ENCODE peak calls at places on chromosomes 13 and 19, in five cellular contexts. G, H, W, O and N are unnamed samples.

GRCh38 chr19:29605653-29606419 is at the start of gene POP4:
- DNase-seq in H (peak), W (peak), O (peak), G (peak), N (peak)

GRCh38 chr19:28667348-28667977 is 545.5 kb downstream of the UQCRFS1 start:
- DNase-seq in O (no peak), W (no peak), G (no peak), H (no peak), N (no peak)

GRCh38 chr13:24922390-24923304 is 158.7 kb downstream of the RNF17 start:
- DNase-seq in H (peak), O (peak), G (peak), W (peak), N (peak)

GRCh38 chr13:95243207-95243606 is 58.0 kb downstream of the ABCC4 start:
- DNase-seq in W (no peak), O (no peak), H (no peak), G (no peak), N (peak)

GRCh38 chr13:91704398-91704797 is 306.0 kb downstream of the GPC5 start:
- DNase-seq in H (no peak), W (no peak), O (no peak), G (no peak), N (no peak)

GRCh38 chr19:35673121-35673804 is 6.9 kb downstream of the UPK1A start:
- DNase-seq in W (peak), O (peak), H (no peak), G (no peak), N (peak)

GRCh38 chr13:41563501-41564001 is 106.2 kb downstream of the RGCC start:
- DNase-seq in H (no peak), G (no peak), O (no peak), W (no peak), N (no peak)

GRCh38 chr19:4640247-4641000 is 1.1 kb downstream of the TNFAIP8L1 start:
- DNase-seq in W (no peak), O (no peak), G (no peak), H (no peak), N (no peak)

GRCh38 chr19:56639217-56639616 is 3.7 kb upstream of the SMIM17 start:
- DNase-seq in H (no peak), W (no peak), O (no peak), G (no peak), N (peak)

GRCh38 chr19:49333426-49334288 is 1.5 kb upstream of the CD37 start:
- DNase-seq in O (no peak), G (no peak), H (peak), W (no peak), N (no peak)

GRCh38 chr13:44768775-44769578 is 192.8 kb upstream of the TSC22D1 start:
- DNase-seq in O (no peak), W (no peak), H (no peak), G (no peak), N (no peak)

GRCh38 chr19:942133-942645 is 16.4 kb downstream of the ARID3A start:
- DNase-seq in O (no peak), H (no peak), G (no peak), W (no peak), N (no peak)

GRCh38 chr19:939922-940321 is 14.1 kb downstream of the ARID3A start:
- DNase-seq in O (no peak), H (no peak), W (no peak), G (no peak), N (no peak)

GRCh38 chr19:941292-942132 is 15.7 kb downstream of the ARID3A start:
- DNase-seq in G (no peak), W (no peak), H (no peak), O (no peak), N (no peak)

GRCh38 chr19:939439-939838 is 13.6 kb downstream of the ARID3A start:
- DNase-seq in O (no peak), W (no peak), G (no peak), H (no peak), N (no peak)

GRCh38 chr19:940591-941291 is 14.9 kb downstream of the ARID3A start:
- DNase-seq in O (peak), H (peak), G (peak), W (peak), N (no peak)
- TF ChIP-seq POLR2A in O (no peak), H (no peak), G (peak), W (no peak), N (peak)

DNA sequence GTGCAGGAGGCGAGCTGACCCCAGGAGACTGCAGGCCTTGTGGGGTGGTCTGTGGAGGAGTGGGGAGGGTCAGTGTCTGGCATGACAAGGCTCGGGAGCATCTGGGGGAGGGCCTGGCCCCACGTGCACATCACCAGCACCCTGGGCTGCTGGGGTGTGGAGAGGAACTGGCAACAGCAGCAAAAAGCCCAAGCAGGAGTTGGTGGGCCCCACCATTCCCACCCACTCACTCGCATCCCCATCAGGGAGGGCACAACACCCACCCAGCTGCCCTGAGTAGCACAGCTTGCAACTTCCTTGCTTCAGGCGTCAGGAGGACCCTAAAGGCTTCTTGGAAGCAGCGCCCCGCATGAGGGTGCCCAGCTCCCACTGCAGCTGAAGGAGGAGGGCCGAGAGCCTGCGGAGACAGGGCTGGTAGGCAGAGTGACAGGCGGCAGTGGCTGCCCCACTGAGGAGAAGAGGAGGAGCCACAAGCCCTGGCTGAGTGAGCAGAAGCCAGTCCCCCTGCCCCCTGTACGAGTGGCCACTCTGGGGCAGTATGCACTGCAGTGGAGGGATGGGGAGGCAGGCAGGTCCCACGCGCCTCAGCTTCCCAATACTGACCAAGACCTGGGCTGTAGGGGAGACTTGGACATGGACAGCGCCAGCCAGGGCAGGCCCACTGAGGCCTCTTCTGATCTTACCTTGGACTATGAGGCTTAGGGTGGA is 26.5 kb downstream of the ELL start:
- DNase-seq in H (no peak), W (no peak), O (no peak), G (no peak), N (no peak)
- TF ChIP-seq POLR2A in H (no peak), W (no peak), O (no peak), G (no peak), N (no peak)

DNA sequence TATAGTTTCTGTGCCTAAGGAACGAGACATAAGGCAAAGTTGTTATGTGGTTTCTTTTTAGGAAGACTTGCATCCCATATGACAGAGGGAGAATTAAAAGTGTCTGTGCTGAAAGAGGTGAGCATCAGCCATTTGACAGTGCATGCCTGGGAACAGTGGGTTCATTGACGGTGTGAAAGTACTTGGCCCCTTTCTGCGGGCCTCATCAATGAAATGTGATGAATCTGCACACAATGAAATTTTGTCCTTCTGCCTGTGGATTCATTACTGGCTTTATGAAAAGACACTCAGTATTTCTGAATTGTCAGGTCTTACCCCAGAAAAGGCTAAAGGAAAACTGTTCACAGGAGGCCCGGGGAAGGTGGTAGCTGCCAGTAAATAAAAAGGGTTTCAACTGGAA is 295.8 kb downstream of the FOXO1 start:
- DNase-seq in H (no peak), G (no peak), W (no peak), O (no peak), N (no peak)
- TF ChIP-seq POLR2A in H (no peak), G (no peak), W (no peak), O (no peak), N (no peak)

GRCh38 chr19:38843175-38843758 is 6.5 kb downstream of the HNRNPL start:
- DNase-seq in W (no peak), H (no peak), O (no peak), G (no peak), N (no peak)

GRCh38 chr19:38844093-38844686 is 5.6 kb downstream of the HNRNPL start:
- DNase-seq in H (no peak), G (no peak), O (no peak), W (no peak), N (no peak)

GRCh38 chr19:38842439-38843174 is 7.2 kb downstream of the HNRNPL start:
- DNase-seq in O (no peak), G (no peak), W (no peak), H (no peak), N (no peak)

GRCh38 chr19:38846097-38846496 is 3.7 kb downstream of the HNRNPL start:
- DNase-seq in G (no peak), W (no peak), H (no peak), O (no peak), N (no peak)

DNA sequence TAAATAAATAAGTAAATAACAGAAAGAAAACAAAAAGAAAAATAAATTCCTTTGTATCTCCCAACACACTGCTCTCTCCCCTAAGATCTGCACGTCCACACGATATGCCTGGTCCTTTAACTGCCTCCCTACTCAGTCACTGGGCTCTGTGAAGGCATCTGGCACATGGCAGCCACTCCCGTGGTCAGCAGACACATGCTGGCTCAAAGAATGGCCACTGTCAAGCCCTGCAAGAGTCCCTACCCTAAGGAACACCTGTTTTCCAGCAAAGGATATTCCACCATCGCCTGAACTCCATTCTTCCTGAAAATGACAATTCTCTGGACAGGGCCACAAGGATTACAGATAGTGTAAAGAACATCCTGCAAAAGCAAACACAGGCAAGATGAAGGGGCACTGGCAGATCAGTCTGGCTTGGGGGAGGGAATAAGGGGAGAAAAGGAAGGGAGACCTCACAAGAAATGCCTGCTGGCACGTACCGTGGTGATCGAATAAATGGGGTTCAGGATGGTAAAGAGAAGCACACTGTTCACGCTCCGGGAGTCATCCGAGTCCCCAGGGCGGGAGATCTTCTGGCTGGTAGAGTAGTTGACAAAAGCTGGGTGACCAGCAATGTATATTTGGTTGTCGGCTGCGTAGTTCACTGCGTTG is 4.3 kb downstream of the HNRNPL start:
- DNase-seq in G (no peak), O (no peak), W (no peak), H (no peak), N (no peak)
- TF ChIP-seq POLR2A in G (no peak), O (no peak), W (no peak), H (no peak), N (no peak)